ENCODE peak calls at places on chromosomes 5 and 9, in eight cellular contexts. U is stimulated activated naive CD8-positive, alpha-beta T cell treated with anti-CD3 and anti-CD28 coated beads, Interleukin-15, amount 100 ng/mL, for 72 hours; R is nucleus accumbens; N is osteoblast; A is ACHN; W is left kidney; L is breast epithelium; D is PC-3. I is an unnamed sample.

GRCh38 chr9:109002141-109002540 is 11.2 kb downstream of the CTNNAL1 start:
- DNase-seq in U (no peak), R (no peak), N (no peak), A (no peak), W (no peak), L (no peak), D (no peak), I (no peak)

GRCh38 chr9:128575469-128575868 is 23.1 kb downstream of the SPTAN1 start:
- DNase-seq in U (no peak), R (peak), N (peak), A (no peak), W (no peak), L (no peak), D (no peak), I (no peak)

GRCh38 chr5:110957934-110958333 is 113.6 kb upstream of the TSLP start:
- DNase-seq in U (no peak), R (no peak), N (peak), A (no peak), W (no peak), L (no peak), D (peak), I (no peak)

GRCh38 chr5:19531374-19531952 is 456.5 kb downstream of the CDH18 start:
- DNase-seq in U (no peak), R (no peak), N (no peak), A (peak), W (no peak), L (peak), D (peak), I (no peak)

GRCh38 chr9:129964901-129965734 is 77.9 kb downstream of the FNBP1 start:
- DNase-seq in U (no peak), R (no peak), N (peak), A (no peak), W (no peak), L (no peak), D (peak), I (no peak)

GRCh38 chr9:110058304-110058953 is 149.5 kb downstream of the C9orf152 start:
- DNase-seq in U (peak), R (no peak), N (no peak), A (peak), W (peak), L (no peak), D (peak), I (no peak)

GRCh38 chr9:131500377-131500776 is 2.3 kb upstream of the POMT1 start:
- DNase-seq in U (peak), R (no peak), N (no peak), A (no peak), W (no peak), L (no peak), D (no peak), I (no peak)

GRCh38 chr9:121841771-121842611 is 190.6 kb downstream of the DAB2IP start:
- DNase-seq in U (no peak), R (no peak), N (no peak), A (no peak), W (no peak), L (no peak), D (no peak), I (no peak)

GRCh38 chr5:118692811-118693342 is 295.5 kb downstream of the DTWD2 start:
- DNase-seq in U (no peak), R (no peak), N (no peak), A (no peak), W (peak), L (no peak), D (no peak), I (no peak)

GRCh38 chr5:90983748-90984147 is 399.4 kb downstream of the ARRDC3 start:
- DNase-seq in U (no peak), R (no peak), N (no peak), A (no peak), W (no peak), L (no peak), D (peak), I (no peak)

GRCh38 chr9:113593682-113594281 is 130.3 kb downstream of the RGS3 start:
- DNase-seq in U (no peak), R (peak), N (peak), A (peak), W (peak), L (peak), D (peak), I (peak)

GRCh38 chr9:137309368-137310189 is 7.5 kb upstream of the NRARP start:
- DNase-seq in U (no peak), R (no peak), N (peak), A (no peak), W (no peak), L (no peak), D (no peak), I (no peak)

GRCh38 chr9:6897831-6898230 is 140.1 kb downstream of the KDM4C start:
- DNase-seq in U (no peak), R (no peak), N (no peak), A (no peak), W (peak), L (no peak), D (no peak), I (no peak)

GRCh38 chr5:95759634-95760033 is 28.5 kb downstream of the RHOBTB3 start:
- DNase-seq in U (no peak), R (no peak), N (no peak), A (peak), W (no peak), L (no peak), D (peak), I (no peak)

GRCh38 chr9:104808030-104808614 is 44.2 kb downstream of the NIPSNAP3B start:
- DNase-seq in U (no peak), R (peak), N (no peak), A (peak), W (peak), L (no peak), D (peak), I (no peak)

GRCh38 chr9:4640027-4640426 is 22.1 kb upstream of the PLPP6 start:
- DNase-seq in U (peak), R (no peak), N (peak), A (peak), W (peak), L (no peak), D (peak), I (no peak)

I was measured in thoracic aorta.